ENCODE peak calls at places on chromosome 19, in four cellular contexts. One of them, this sample, is unnamed.

GRCh38 chr19:43438291-43439162 is 23.8 kb downstream of the TEX101 start:
- DNase-seq in lung: peak; percentile 49
- DNase-seq in thyroid gland: no peak
- DNase-seq in omental fat pad: no peak
- DNase-seq in this sample: no peak

GRCh38 chr19:33048806-33049676 is 15.6 kb downstream of the RHPN2 start:
- DNase-seq in lung: no peak
- DNase-seq in thyroid gland: no peak
- DNase-seq in omental fat pad: no peak
- DNase-seq in this sample: no peak

GRCh38 chr19:28705008-28705407 is 507.9 kb downstream of the UQCRFS1 start:
- DNase-seq in lung: no peak
- DNase-seq in thyroid gland: no peak
- DNase-seq in omental fat pad: no peak
- DNase-seq in this sample: no peak

GRCh38 chr19:35585844-35586243 is at the start of gene PMIS2:
- DNase-seq in lung: no peak
- DNase-seq in thyroid gland: peak; percentile 12
- DNase-seq in omental fat pad: no peak
- DNase-seq in this sample: no peak

GRCh38 chr19:46225558-46226004 is 4.0 kb upstream of the IGFL1 start:
- DNase-seq in lung: no peak
- DNase-seq in thyroid gland: peak; percentile 32
- DNase-seq in omental fat pad: no peak
- DNase-seq in this sample: no peak

GRCh38 chr19:12092065-12092867 is 27.7 kb downstream of the ZNF844 start:
- DNase-seq in lung: peak; percentile 89
- DNase-seq in thyroid gland: peak; percentile 88
- DNase-seq in omental fat pad: peak; percentile 59
- DNase-seq in this sample: peak; percentile 57

GRCh38 chr19:1172353-1173159 is 1.5 kb downstream of the SBNO2 start:
- DNase-seq in lung: no peak
- DNase-seq in thyroid gland: peak; percentile 85
- DNase-seq in omental fat pad: no peak
- DNase-seq in this sample: peak; percentile 58

GRCh38 chr19:43777163-43777700 is 3.5 kb downstream of the KCNN4 start:
- DNase-seq in lung: no peak
- DNase-seq in thyroid gland: no peak
- DNase-seq in omental fat pad: no peak
- DNase-seq in this sample: peak; percentile 53

GRCh38 chr19:55246462-55247451 is 12.1 kb downstream of the PPP6R1 start:
- DNase-seq in lung: no peak
- DNase-seq in thyroid gland: no peak
- DNase-seq in omental fat pad: no peak
- DNase-seq in this sample: no peak

GRCh38 chr19:13887529-13887928 is 10.6 kb downstream of the NANOS3 start:
- DNase-seq in lung: no peak
- DNase-seq in thyroid gland: no peak
- DNase-seq in omental fat pad: no peak
- DNase-seq in this sample: no peak

GRCh38 chr19:40252395-40252794 is 25.9 kb upstream of the CCNP start:
- DNase-seq in lung: no peak
- DNase-seq in thyroid gland: peak; percentile 44
- DNase-seq in omental fat pad: no peak
- DNase-seq in this sample: no peak

GRCh38 chr19:46426035-46426505 is 2.7 kb downstream of the PNMA8C start:
- DNase-seq in lung: no peak
- DNase-seq in thyroid gland: peak; percentile 53
- DNase-seq in omental fat pad: no peak
- DNase-seq in this sample: no peak

GRCh38 chr19:6354098-6354674 is 7.1 kb upstream of the CLPP start:
- DNase-seq in lung: no peak
- DNase-seq in thyroid gland: no peak
- DNase-seq in omental fat pad: no peak
- DNase-seq in this sample: no peak

GRCh38 chr19:29643361-29643935 is 21.8 kb upstream of the PLEKHF1 start:
- DNase-seq in lung: no peak
- DNase-seq in thyroid gland: no peak
- DNase-seq in omental fat pad: no peak
- DNase-seq in this sample: no peak

GRCh38 chr19:52922841-52923781 is at the start of gene ZNF888:
- DNase-seq in lung: peak; percentile 92
- DNase-seq in thyroid gland: peak; percentile 87
- DNase-seq in omental fat pad: peak; percentile 89
- DNase-seq in this sample: peak; percentile 90

GRCh38 chr19:13969897-13970296 is 17.6 kb downstream of the DCAF15 start:
- DNase-seq in lung: no peak
- DNase-seq in thyroid gland: no peak
- DNase-seq in omental fat pad: no peak
- DNase-seq in this sample: no peak

GRCh38 chr19:43525836-43526771 is 897 bp downstream of the ETHE1 start:
- DNase-seq in lung: no peak
- DNase-seq in thyroid gland: peak; percentile 31
- DNase-seq in omental fat pad: no peak
- DNase-seq in this sample: no peak

GRCh38 chr19:56838930-56839664 is 1.4 kb downstream of the PEG3 start:
- DNase-seq in lung: peak; percentile 88
- DNase-seq in thyroid gland: peak; percentile 100
- DNase-seq in omental fat pad: peak; percentile 91
- DNase-seq in this sample: no peak

DNA sequence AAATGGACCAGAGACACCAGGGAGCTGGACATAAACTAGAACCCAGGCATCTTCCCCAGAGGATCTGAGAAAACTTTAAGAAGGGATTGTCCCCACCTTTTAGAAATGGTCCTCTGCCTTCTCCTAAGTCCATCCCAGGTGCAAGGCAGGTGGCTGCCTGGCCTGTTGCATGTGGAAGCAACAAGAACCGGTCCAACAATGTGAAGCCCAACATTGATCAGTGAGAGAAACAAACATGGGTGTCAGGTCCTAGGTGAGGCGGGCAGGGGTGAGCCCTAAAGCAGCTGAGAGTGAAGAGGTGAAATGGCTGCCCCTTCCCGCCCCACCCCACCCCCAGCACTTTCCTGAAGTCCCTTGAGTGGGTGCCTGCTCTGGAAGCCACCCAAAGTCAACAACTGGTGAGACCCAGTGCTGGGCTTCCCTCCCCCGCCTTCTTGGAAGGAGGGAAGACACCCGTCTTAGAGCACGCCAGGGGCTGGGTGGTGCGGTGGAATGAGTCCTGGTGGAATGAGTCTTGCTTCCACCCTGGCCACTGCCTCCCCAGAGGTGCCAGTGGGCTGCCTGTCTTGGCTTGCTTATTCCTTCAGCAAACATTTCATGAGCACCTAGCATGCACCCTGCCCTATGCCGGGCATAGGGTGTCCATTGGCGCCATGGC is 1.7 kb downstream of the AP1M1 start:
- DNase-seq in lung: peak; percentile 57
- DNase-seq in thyroid gland: no peak
- DNase-seq in omental fat pad: no peak
- DNase-seq in this sample: no peak
- TF ChIP-seq CTCF in lung: no peak
- TF ChIP-seq CTCF in thyroid gland: no peak
- TF ChIP-seq CTCF in omental fat pad: no peak
- TF ChIP-seq CTCF in this sample: no peak

GRCh38 chr19:8069116-8069973 is 16.8 kb downstream of the CCL25 start:
- DNase-seq in lung: no peak
- DNase-seq in thyroid gland: no peak
- DNase-seq in omental fat pad: no peak
- DNase-seq in this sample: no peak
- TF ChIP-seq CTCF in lung: no peak
- TF ChIP-seq CTCF in thyroid gland: peak; percentile 30
- TF ChIP-seq CTCF in omental fat pad: no peak
- TF ChIP-seq CTCF in this sample: peak; percentile 86

GRCh38 chr19:4080473-4080872 is 13.8 kb upstream of the ZBTB7A start:
- DNase-seq in lung: no peak
- DNase-seq in thyroid gland: no peak
- DNase-seq in omental fat pad: no peak
- DNase-seq in this sample: no peak

GRCh38 chr19:4077011-4077382 is 10.3 kb upstream of the ZBTB7A start:
- DNase-seq in lung: no peak
- DNase-seq in thyroid gland: peak; percentile 46
- DNase-seq in omental fat pad: no peak
- DNase-seq in this sample: no peak

GRCh38 chr19:4077800-4078683 is 11.3 kb upstream of the ZBTB7A start:
- DNase-seq in lung: no peak
- DNase-seq in thyroid gland: peak; percentile 63
- DNase-seq in omental fat pad: no peak
- DNase-seq in this sample: no peak

GRCh38 chr19:4071610-4072009 is 4.9 kb upstream of the ZBTB7A start:
- DNase-seq in lung: no peak
- DNase-seq in thyroid gland: no peak
- DNase-seq in omental fat pad: no peak
- DNase-seq in this sample: no peak

DNA sequence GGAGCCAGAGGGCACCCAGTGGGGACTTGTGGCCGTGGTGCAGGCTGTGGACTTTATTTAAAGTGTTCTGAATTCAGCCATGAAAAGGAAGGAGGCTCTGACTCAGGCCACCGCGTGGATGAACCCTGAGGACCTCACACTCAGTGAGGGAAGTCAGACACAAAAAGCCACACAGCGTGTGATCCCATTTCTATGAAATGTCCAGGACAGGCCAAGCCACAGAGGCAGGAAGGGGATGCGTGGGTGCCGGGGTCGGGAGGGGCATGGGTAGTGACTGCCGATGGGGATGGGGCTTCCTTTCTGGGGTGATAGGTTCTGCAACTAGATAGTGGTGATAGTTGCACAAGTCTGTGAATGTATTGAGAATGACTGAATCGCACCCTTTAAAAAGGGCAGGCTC is 8.7 kb upstream of the ZBTB7A start:
- DNase-seq in lung: no peak
- DNase-seq in thyroid gland: no peak
- DNase-seq in omental fat pad: no peak
- DNase-seq in this sample: no peak
- TF ChIP-seq CTCF in lung: no peak
- TF ChIP-seq CTCF in thyroid gland: no peak
- TF ChIP-seq CTCF in omental fat pad: no peak
- TF ChIP-seq CTCF in this sample: no peak

GRCh38 chr19:18346091-18346490 is 5.7 kb downstream of the PGPEP1 start:
- DNase-seq in lung: no peak
- DNase-seq in thyroid gland: no peak
- DNase-seq in omental fat pad: no peak
- DNase-seq in this sample: no peak
- TF ChIP-seq CTCF in lung: no peak
- TF ChIP-seq CTCF in thyroid gland: no peak
- TF ChIP-seq CTCF in omental fat pad: no peak
- TF ChIP-seq CTCF in this sample: no peak

DNA sequence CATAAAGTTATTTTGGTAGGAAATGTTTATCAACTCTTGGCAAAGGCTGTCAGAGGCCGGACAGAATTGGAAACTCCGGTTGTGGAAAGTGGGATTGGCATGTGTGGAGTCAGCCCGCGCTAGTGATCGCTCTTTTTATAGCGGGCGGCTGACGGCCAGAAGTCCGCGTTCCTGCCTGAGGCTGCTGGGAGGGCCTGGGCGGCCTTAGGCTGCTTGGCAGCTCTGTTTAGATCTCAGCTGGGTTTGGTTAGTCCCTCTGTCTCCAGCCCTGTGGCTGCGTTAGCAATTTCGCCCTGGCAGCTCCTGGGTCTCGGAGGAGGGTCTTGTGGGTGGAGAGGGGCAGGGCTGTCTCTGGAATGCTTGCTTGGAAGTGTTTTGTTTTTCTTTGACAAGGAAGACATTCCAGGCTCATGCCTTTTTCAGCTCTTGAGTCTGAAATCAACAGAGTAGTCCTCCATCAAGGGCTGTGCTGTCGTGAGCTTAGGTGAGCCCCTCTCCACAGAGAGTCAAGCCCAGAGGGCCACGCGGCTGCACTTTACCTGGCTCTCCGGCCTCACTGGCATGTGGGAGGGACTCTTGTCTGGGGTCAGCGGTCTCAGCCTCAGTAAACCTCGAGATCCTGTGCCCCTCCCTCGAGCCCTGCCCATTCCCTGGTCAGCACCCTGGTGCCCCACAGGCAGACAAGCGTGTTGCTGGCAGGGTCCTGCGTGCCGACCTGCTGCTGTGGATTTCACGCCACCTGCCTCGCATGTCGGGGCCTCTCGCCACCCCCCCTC is 22.5 kb downstream of the DOT1L start:
- DNase-seq in lung: peak; percentile 79
- DNase-seq in thyroid gland: peak; percentile 91
- DNase-seq in omental fat pad: no peak
- DNase-seq in this sample: peak; percentile 73
- TF ChIP-seq CTCF in lung: no peak
- TF ChIP-seq CTCF in thyroid gland: no peak
- TF ChIP-seq CTCF in omental fat pad: no peak
- TF ChIP-seq CTCF in this sample: no peak

GRCh38 chr19:50663280-50663790 is 14.1 kb downstream of the C19orf81 start:
- DNase-seq in lung: no peak
- DNase-seq in thyroid gland: no peak
- DNase-seq in omental fat pad: no peak
- DNase-seq in this sample: no peak
- TF ChIP-seq CTCF in lung: no peak
- TF ChIP-seq CTCF in thyroid gland: no peak
- TF ChIP-seq CTCF in omental fat pad: no peak
- TF ChIP-seq CTCF in this sample: no peak

GRCh38 chr19:18894254-18895037 is 1.5 kb downstream of the CERS1 start:
- DNase-seq in lung: no peak
- DNase-seq in thyroid gland: no peak
- DNase-seq in omental fat pad: no peak
- DNase-seq in this sample: peak; percentile 36

GRCh38 chr19:18895828-18896341 is at the start of gene CERS1:
- DNase-seq in lung: no peak
- DNase-seq in thyroid gland: no peak
- DNase-seq in omental fat pad: no peak
- DNase-seq in this sample: peak; percentile 57

GRCh38 chr19:18893573-18894253 is 2.2 kb downstream of the CERS1 start:
- DNase-seq in lung: no peak
- DNase-seq in thyroid gland: no peak
- DNase-seq in omental fat pad: no peak
- DNase-seq in this sample: no peak

GRCh38 chr19:18896421-18896841 is 473 bp upstream of the CERS1 start:
- DNase-seq in lung: no peak
- DNase-seq in thyroid gland: no peak
- DNase-seq in omental fat pad: no peak
- DNase-seq in this sample: peak; percentile 43

GRCh38 chr19:18895038-18895827 is 725 bp downstream of the CERS1 start:
- DNase-seq in lung: no peak
- DNase-seq in thyroid gland: peak; percentile 63
- DNase-seq in omental fat pad: no peak
- DNase-seq in this sample: no peak
- TF ChIP-seq CTCF in lung: no peak
- TF ChIP-seq CTCF in thyroid gland: peak; percentile 40
- TF ChIP-seq CTCF in omental fat pad: no peak
- TF ChIP-seq CTCF in this sample: no peak

DNA sequence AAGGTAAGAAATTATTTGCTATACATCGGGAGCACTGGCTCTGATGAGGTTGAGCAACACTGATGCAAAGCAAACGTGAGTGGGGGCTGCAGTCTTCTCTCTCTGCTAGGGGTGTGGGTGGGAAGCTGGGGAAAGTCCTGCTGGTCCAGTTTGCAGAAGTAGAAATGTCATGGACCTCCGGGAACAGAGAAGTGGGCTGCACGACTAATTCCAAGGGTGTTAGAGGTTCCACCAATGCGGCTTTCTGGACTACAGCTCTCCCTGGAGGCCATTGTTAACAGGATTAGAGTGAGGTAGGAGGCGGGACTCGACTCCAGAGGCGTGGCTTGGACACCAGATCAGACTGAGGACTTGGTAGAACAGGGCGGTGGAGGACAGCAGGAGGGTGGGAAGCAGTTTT is 5.7 kb upstream of the FBXO27 start:
- DNase-seq in lung: peak; percentile 39
- DNase-seq in thyroid gland: peak; percentile 35
- DNase-seq in omental fat pad: no peak
- DNase-seq in this sample: no peak
- TF ChIP-seq CTCF in lung: no peak
- TF ChIP-seq CTCF in thyroid gland: no peak
- TF ChIP-seq CTCF in omental fat pad: no peak
- TF ChIP-seq CTCF in this sample: no peak